ENCODE peak calls at places on chromosomes 4 and X, in eight cellular contexts. B is hypothalamus; Y is EL; C is SK-MEL-5; K is T-helper 2 cell; O is BJ; Z is upper lobe of left lung; P is activated naive CD4-positive, alpha-beta T cell treated with anti-CD3 and anti-CD28 coated beads, Interleukin-2, amount 50 U/mL, for 16 hours. N is an unnamed sample.

GRCh38 chr4:47210828-47211227 is 179.5 kb downstream of the GABRB1 start:
- DNase-seq in K (no peak), B (no peak), O (no peak), C (no peak), Z (no peak), Y (no peak), P (no peak), N (no peak)

GRCh38 chr4:22434895-22435294 is 81.0 kb downstream of the ADGRA3 start:
- DNase-seq in P (no peak), Y (peak), K (no peak), O (no peak), Z (no peak), B (no peak), C (peak), N (peak)

GRCh38 chr4:3387943-3388348 is 53.8 kb upstream of the HGFAC start:
- DNase-seq in B (peak), O (no peak), K (no peak), P (no peak), Y (peak), Z (peak), C (no peak), N (peak)

GRCh38 chr4:17072483-17072882 is 174.0 kb upstream of the LDB2 start:
- DNase-seq in P (no peak), C (no peak), Z (no peak), K (no peak), Y (no peak), B (no peak), O (no peak), N (no peak)

GRCh38 chrX:40402771-40403533 is 177.8 kb upstream of the ATP6AP2 start:
- DNase-seq in Y (peak), K (no peak), P (no peak), B (no peak), O (no peak), C (no peak), Z (no peak), N (peak)

GRCh38 chrX:16702700-16703599 is 9.5 kb downstream of the CTPS2 start:
- DNase-seq in B (no peak), C (no peak), Y (no peak), Z (no peak), O (no peak), K (no peak), P (no peak), N (no peak)

GRCh38 chr4:145879598-145879997 is 59.0 kb downstream of the ZNF827 start:
- DNase-seq in Y (no peak), K (no peak), C (no peak), B (no peak), O (no peak), Z (no peak), P (no peak), N (no peak)

GRCh38 chr4:67922697-67923096 is 38.9 kb upstream of the TMPRSS11D start:
- DNase-seq in C (no peak), B (no peak), Y (no peak), K (no peak), P (no peak), O (no peak), Z (no peak), N (no peak)

GRCh38 chr4:181264908-181265307 is 978.3 kb upstream of the TENM3 start:
- DNase-seq in C (no peak), K (no peak), P (no peak), Z (no peak), B (no peak), O (no peak), Y (no peak), N (no peak)

GRCh38 chr4:99594818-99595217 is 20.2 kb downstream of the MTTP start:
- DNase-seq in O (no peak), K (no peak), Y (no peak), C (no peak), P (no peak), B (no peak), Z (no peak), N (no peak)

GRCh38 chr4:119113033-119113655 is 22.5 kb upstream of the MYOZ2 start:
- DNase-seq in K (no peak), Y (peak), P (no peak), Z (no peak), B (no peak), O (peak), C (peak), N (peak)

N was measured in bronchial epithelial cell.